ENCODE peak calls at places on chromosome 1, in nine cellular contexts. Q is mesenchymal stem cell; F is stimulated activated CD4-positive, alpha-beta T cell treated with anti-CD3 and anti-CD28 coated beads, Interleukin-4, amount 100 ng/mL, for 1 hour; U is effector CD4-positive, alpha-beta T cell; D is cardiac muscle cell; Z is HCT116; M is cardiac fibroblast; K is A549; A is stimulated activated naive CD8-positive, alpha-beta T cell treated with anti-CD3 and anti-CD28 coated beads, Interleukin-15, Interleukin-2, amounts not matched to agents 100 U/mL and 50 U/mL, for 24 hours. B is an unnamed sample.

GRCh38 chr1:241074507-241074906 is 282.5 kb downstream of the RGS7 start:
- DNase-seq in Q (no peak), U (no peak), A (no peak), F (no peak), Z (no peak), M (no peak), D (no peak), K (no peak), B (no peak)

GRCh38 chr1:38728176-38728908 is 131.2 kb downstream of the RRAGC start:
- DNase-seq in K (no peak), D (peak), F (no peak), U (no peak), A (no peak), Q (peak), M (peak), Z (no peak), B (no peak)

GRCh38 chr1:157044326-157044725 is 1.2 kb downstream of the ARHGEF11 start:
- DNase-seq in M (no peak), Q (no peak), U (no peak), K (no peak), D (no peak), Z (no peak), F (no peak), A (no peak), B (no peak)

GRCh38 chr1:223403184-223403815 is 10.1 kb downstream of the CCDC185 start:
- DNase-seq in U (no peak), Z (no peak), F (no peak), D (peak), Q (peak), K (no peak), A (no peak), M (peak), B (no peak)

GRCh38 chr1:1264868-1265272 is 8.8 kb downstream of the UBE2J2 start:
- DNase-seq in D (peak), M (peak), Q (peak), Z (no peak), U (no peak), F (no peak), A (no peak), K (no peak), B (peak)

GRCh38 chr1:210500831-210501230 is 172.1 kb downstream of the HHAT start:
- DNase-seq in U (no peak), Q (no peak), M (no peak), F (no peak), D (peak), K (no peak), A (no peak), Z (no peak), B (no peak)

GRCh38 chr1:151968058-151968457 is 25.6 kb downstream of the S100A10 start:
- DNase-seq in F (peak), K (peak), M (peak), Z (no peak), D (peak), A (peak), U (peak), Q (peak), B (no peak)

GRCh38 chr1:164783778-164784555 is 225.0 kb downstream of the PBX1 start:
- DNase-seq in M (no peak), Q (no peak), K (no peak), U (no peak), F (no peak), Z (no peak), D (no peak), A (no peak), B (no peak)

GRCh38 chr1:182781849-182782586 is 7.6 kb upstream of the NPL start:
- DNase-seq in F (peak), M (peak), A (peak), U (peak), K (peak), Q (peak), Z (peak), D (peak), B (no peak)

GRCh38 chr1:248393050-248393449 is 9.8 kb upstream of the OR2T1 start:
- DNase-seq in K (no peak), M (no peak), Z (no peak), Q (no peak), F (no peak), U (no peak), D (no peak), A (no peak), B (no peak)

GRCh38 chr1:7418442-7419080 is 352.5 kb upstream of the VAMP3 start:
- DNase-seq in M (no peak), U (no peak), K (no peak), Q (no peak), Z (no peak), D (no peak), A (no peak), F (no peak), B (no peak)

GRCh38 chr1:30445449-30445848 is 277.9 kb downstream of the MATN1 start:
- DNase-seq in M (no peak), D (no peak), A (no peak), K (no peak), F (no peak), Q (no peak), U (no peak), Z (no peak), B (no peak)

GRCh38 chr1:65001238-65001792 is 35.0 kb upstream of the JAK1 start:
- DNase-seq in Q (peak), F (peak), A (peak), K (no peak), Z (no peak), M (peak), U (peak), D (peak), B (no peak)

GRCh38 chr1:17550684-17551584 is 11.4 kb downstream of the ARHGEF10L start:
- DNase-seq in M (no peak), D (no peak), Q (no peak), Z (no peak), U (no peak), A (no peak), F (no peak), K (no peak), B (no peak)

GRCh38 chr1:235486321-235486720 is 17.9 kb downstream of the B3GALNT2 start:
- DNase-seq in A (no peak), Q (no peak), F (no peak), Z (no peak), U (no peak), D (peak), K (no peak), M (peak), B (no peak)

GRCh38 chr1:227923353-227924167 is 24.2 kb downstream of the WNT9A start:
- DNase-seq in M (no peak), F (no peak), K (no peak), U (no peak), Z (no peak), A (no peak), Q (no peak), D (no peak), B (no peak)

GRCh38 chr1:227043755-227044154 is 103.7 kb downstream of the COQ8A start:
- DNase-seq in A (no peak), K (peak), F (no peak), D (peak), U (no peak), M (peak), Z (no peak), Q (peak), B (no peak)

B was measured in keratinocyte.